ENCODE peak calls at places on chromosomes 13 and 19, in four cellular contexts. F is tibial nerve, Y is omental fat pad, L is fibroblast of mammary gland. A is an unnamed sample.

GRCh38 chr19:4063369-4064072 is 3.2 kb downstream of the ZBTB7A start:
- DNase-seq in F (no peak), L (no peak), Y (no peak), A (no peak)

GRCh38 chr13:22357132-22357531 is 686.3 kb downstream of the FGF9 start:
- DNase-seq in L (peak), Y (no peak), F (no peak), A (no peak)

GRCh38 chr13:44854264-44855060 is 134.8 kb downstream of the NUFIP1 start:
- DNase-seq in L (no peak), Y (no peak), F (no peak), A (no peak)

GRCh38 chr19:55149078-55150003 is at the start of gene TNNT1:
- DNase-seq in L (no peak), Y (no peak), F (no peak), A (no peak)

GRCh38 chr13:21043898-21044297 is 17.5 kb downstream of the LATS2 start:
- DNase-seq in Y (no peak), L (peak), F (no peak), A (no peak)

GRCh38 chr19:13978306-13978705 is 26.0 kb downstream of the DCAF15 start:
- DNase-seq in F (peak), L (peak), Y (peak), A (peak)

GRCh38 chr19:11195169-11195568 is 2.2 kb downstream of the KANK2 start:
- DNase-seq in Y (no peak), L (no peak), F (no peak), A (no peak)

GRCh38 chr13:69035771-69036170 is 1071.9 kb upstream of the ATXN8OS start:
- DNase-seq in F (no peak), L (no peak), Y (no peak), A (no peak)

GRCh38 chr19:50798116-50798942 is 8.1 kb downstream of the ACP4 start:
- DNase-seq in L (no peak), F (no peak), Y (no peak), A (no peak)

GRCh38 chr13:95146486-95146885 is 154.8 kb downstream of the ABCC4 start:
- DNase-seq in Y (no peak), F (no peak), L (no peak), A (no peak)

GRCh38 chr19:30635026-30635985 is 263.1 kb downstream of the ZNF536 start:
- DNase-seq in F (no peak), Y (no peak), L (no peak), A (no peak)

GRCh38 chr13:106619688-106620555 is 52.0 kb upstream of the ARGLU1 start:
- DNase-seq in F (no peak), Y (no peak), L (peak), A (no peak)

GRCh38 chr19:29384676-29385075 is 141.1 kb upstream of the VSTM2B start:
- DNase-seq in F (no peak), Y (peak), L (no peak), A (no peak)

GRCh38 chr13:62320731-62321130 is 905.1 kb upstream of the PCDH20 start:
- DNase-seq in L (no peak), F (no peak), Y (no peak), A (no peak)

GRCh38 chr19:10968527-10969081 is 7.8 kb downstream of the SMARCA4 start:
- DNase-seq in F (no peak), L (no peak), Y (no peak), A (no peak)

GRCh38 chr19:995051-995827 is 5.0 kb upstream of the GRIN3B start:
- DNase-seq in L (no peak), F (no peak), Y (no peak), A (no peak)

GRCh38 chr19:30073152-30074000 is 131.3 kb downstream of the URI1 start:
- DNase-seq in L (no peak), F (no peak), Y (no peak), A (no peak)

GRCh38 chr19:39677931-39678889 is 22.5 kb downstream of the LGALS16 start:
- DNase-seq in Y (no peak), F (no peak), L (peak), A (no peak)

GRCh38 chr19:40802300-40803169 is 3.5 kb downstream of the EGLN2 start:
- DNase-seq in F (peak), L (no peak), Y (no peak), A (no peak)

GRCh38 chr19:17431417-17431816 is 11.6 kb downstream of the MVB12A start:
- DNase-seq in Y (no peak), L (no peak), F (no peak), A (no peak)

GRCh38 chr13:20049558-20050473 is 91.3 kb downstream of the ZMYM2 start:
- DNase-seq in Y (no peak), L (no peak), F (no peak), A (no peak)

GRCh38 chr19:35533822-35534521 is 716 bp downstream of the GAPDHS start:
- DNase-seq in F (no peak), L (peak), Y (no peak), A (no peak)

GRCh38 chr19:48632692-48633147 is 4.5 kb downstream of the DBP start:
- DNase-seq in F (no peak), Y (no peak), L (peak), A (no peak)

GRCh38 chr19:10292206-10292788 is 2.5 kb downstream of the ICAM5 start:
- DNase-seq in F (peak), Y (peak), L (peak), A (peak)

GRCh38 chr13:86907116-86907515 is 764.1 kb upstream of the SLITRK5 start:
- DNase-seq in L (peak), F (no peak), Y (no peak), A (no peak)

GRCh38 chr13:30978981-30979956 is 46.8 kb downstream of the TEX26 start:
- DNase-seq in F (no peak), L (no peak), Y (no peak), A (no peak)

GRCh38 chr13:79749985-79750551 is 269.1 kb downstream of the NDFIP2 start:
- DNase-seq in L (peak), F (peak), Y (peak), A (no peak)

GRCh38 chr19:48556163-48556562 is 4.2 kb downstream of the SULT2B1 start:
- DNase-seq in F (no peak), L (peak), Y (no peak), A (no peak)

GRCh38 chr13:26011996-26012688 is 39.7 kb downstream of the SHISA2 start:
- DNase-seq in Y (no peak), L (no peak), F (no peak), A (no peak)

GRCh38 chr19:14198384-14199376 is 7.3 kb downstream of the ADGRL1 start:
- DNase-seq in F (no peak), Y (no peak), L (no peak), A (no peak)

GRCh38 chr19:3046621-3047306 is 15.5 kb downstream of the TLE5 start:
- DNase-seq in Y (no peak), F (no peak), L (no peak), A (no peak)

GRCh38 chr19:3045885-3046603 is 16.3 kb downstream of the TLE5 start:
- DNase-seq in F (no peak), Y (no peak), L (no peak), A (no peak)

GRCh38 chr19:3048190-3048533 is 14.1 kb downstream of the TLE5 start:
- DNase-seq in L (no peak), F (no peak), Y (no peak), A (no peak)

GRCh38 chr19:3049089-3049488 is 13.2 kb downstream of the TLE5 start:
- DNase-seq in F (no peak), Y (no peak), L (no peak), A (no peak)

DNA sequence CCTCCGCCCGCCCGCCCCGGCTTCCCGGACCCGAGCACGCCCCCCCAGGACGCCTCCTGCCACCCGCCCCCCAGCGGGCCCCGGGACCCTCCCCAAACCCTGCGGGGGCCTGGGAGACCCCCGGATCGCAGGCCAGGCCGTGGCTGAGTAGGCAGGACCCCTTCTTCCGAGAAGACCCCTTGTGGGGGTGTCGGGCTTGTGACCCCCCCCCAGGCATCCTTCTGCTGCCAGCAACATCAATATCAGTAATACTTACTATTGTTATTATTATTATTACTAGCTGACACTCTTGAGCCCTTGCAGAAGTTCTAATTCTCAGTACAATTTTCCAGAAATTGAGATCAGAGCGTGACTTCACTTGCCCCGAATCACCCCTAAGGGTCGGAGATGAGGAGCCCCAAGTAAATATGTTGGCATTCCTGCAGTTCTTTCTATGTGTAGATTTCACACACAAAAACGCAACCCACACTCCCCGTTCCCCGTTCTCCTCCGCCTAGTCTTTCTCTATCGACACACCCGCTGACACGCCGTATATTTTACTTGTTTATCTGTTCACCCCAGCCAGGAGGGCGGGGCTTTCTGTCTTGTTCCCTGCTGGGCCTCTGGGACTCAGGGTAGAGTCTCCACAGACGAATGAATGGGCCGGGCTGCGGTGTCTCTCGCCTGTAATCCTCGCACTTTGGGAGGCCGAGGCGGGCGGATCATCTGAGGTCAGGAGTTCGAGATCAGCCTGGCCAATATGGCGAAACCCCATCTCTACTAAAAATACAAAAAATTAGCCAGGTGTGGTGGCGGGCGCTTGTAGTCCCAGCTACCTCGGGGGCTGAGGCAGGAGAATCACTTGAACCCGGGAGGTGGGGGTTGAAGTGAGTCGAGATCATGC is 14.7 kb downstream of the TLE5 start:
- DNase-seq in F (peak), L (peak), Y (peak), A (no peak)
- TF ChIP-seq CTCF in F (no peak), L (no peak), Y (no peak), A (no peak)

DNA sequence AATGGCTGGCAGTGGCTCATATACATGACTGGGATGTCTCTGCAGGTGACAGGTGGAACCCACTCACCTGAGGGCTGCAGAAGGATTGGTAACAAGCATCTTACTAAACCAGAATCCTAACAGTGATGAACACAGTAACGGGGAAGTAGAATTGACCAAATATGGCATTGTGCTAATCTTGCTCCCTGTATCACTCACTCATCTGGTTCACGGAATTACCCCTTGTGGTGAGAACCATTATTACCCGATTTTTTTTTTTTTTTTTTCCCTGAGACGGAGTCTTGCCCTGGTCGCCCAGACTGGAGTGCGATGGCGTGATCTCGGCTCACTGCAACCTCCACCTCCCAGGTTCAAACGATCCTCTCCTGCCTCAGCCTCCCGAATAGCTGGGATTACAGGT is 69.5 kb downstream of the PTPRS start:
- DNase-seq in L (peak), Y (no peak), F (no peak), A (no peak)
- TF ChIP-seq CTCF in L (peak), Y (no peak), F (no peak), A (peak)

GRCh38 chr19:46133101-46133627 is 8.7 kb upstream of the IGFL3 start:
- DNase-seq in Y (no peak), L (peak), F (no peak), A (no peak)

GRCh38 chr19:46133777-46134231 is 9.3 kb upstream of the IGFL3 start:
- DNase-seq in F (no peak), Y (no peak), L (no peak), A (no peak)

GRCh38 chr19:46131485-46132143 is 7.1 kb upstream of the IGFL3 start:
- DNase-seq in Y (no peak), F (no peak), L (no peak), A (no peak)

GRCh38 chr19:46134527-46134926 is 10.0 kb upstream of the IGFL3 start:
- DNase-seq in L (peak), Y (no peak), F (no peak), A (no peak)

DNA sequence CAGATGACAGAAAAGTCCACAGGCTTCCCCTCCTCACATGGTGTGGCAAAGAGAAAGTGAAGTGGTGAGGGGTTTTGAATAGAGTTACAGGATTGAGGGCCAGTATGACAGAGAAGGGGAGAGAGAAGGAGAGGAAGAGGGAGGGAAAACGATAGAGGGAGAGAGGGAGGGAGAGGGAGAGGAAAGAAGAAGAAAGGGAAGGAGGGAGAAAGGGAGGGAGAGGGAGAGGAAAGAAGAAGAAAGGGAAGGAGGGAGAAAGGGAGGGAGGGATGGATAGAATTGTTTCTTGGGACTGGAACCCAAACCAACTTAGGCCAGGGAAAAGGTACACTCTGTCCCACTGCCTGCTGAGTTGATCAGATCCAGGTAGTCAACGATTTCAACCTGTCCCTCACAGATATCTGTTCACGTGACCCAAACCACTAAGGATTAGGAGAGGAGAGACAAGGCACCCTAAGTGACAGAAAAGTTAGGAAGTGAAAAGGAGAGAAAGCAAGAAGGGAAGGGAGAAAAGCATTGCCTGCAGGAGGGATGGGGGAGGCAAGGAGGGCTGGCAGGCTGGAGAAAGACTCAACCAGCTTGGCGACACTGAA is 8.1 kb upstream of the IGFL3 start:
- DNase-seq in Y (no peak), F (no peak), L (no peak), A (no peak)
- TF ChIP-seq CTCF in Y (no peak), F (no peak), L (no peak), A (no peak)

GRCh38 chr13:47610687-47611086 is 390.4 kb downstream of the SUCLA2 start:
- DNase-seq in F (no peak), Y (no peak), L (no peak), A (no peak)

GRCh38 chr13:47611664-47612288 is 389.3 kb downstream of the SUCLA2 start:
- DNase-seq in L (peak), F (no peak), Y (no peak), A (no peak)
- TF ChIP-seq CTCF in L (no peak), F (no peak), Y (no peak), A (peak)

DNA sequence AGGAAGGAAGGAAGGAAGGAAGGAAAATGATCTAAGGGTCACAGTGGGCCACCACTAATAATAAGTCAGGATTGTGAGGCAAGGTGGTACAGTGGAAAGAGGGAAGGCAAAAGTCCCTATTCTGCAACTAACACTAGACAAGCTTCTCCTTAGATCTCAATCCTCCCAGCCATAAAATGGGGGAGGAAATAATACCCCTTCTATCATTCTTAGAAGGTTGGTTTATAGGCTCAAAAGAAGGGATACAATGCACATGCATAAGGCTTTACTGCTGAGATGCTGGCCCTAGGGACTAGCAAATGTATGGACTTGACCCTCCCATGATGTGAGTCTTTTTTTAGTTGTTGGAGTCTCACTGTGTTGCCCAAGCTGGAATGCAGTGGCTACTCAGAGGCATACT is 167.7 kb upstream of the ZNF507 start:
- DNase-seq in Y (no peak), F (no peak), L (no peak), A (no peak)
- TF ChIP-seq CTCF in Y (no peak), F (no peak), L (no peak), A (no peak)

GRCh38 chr13:23634897-23635296 is 64.7 kb downstream of the TNFRSF19 start:
- DNase-seq in L (no peak), F (no peak), Y (no peak), A (no peak)
- TF ChIP-seq CTCF in L (no peak), F (no peak), Y (no peak), A (no peak)

DNA sequence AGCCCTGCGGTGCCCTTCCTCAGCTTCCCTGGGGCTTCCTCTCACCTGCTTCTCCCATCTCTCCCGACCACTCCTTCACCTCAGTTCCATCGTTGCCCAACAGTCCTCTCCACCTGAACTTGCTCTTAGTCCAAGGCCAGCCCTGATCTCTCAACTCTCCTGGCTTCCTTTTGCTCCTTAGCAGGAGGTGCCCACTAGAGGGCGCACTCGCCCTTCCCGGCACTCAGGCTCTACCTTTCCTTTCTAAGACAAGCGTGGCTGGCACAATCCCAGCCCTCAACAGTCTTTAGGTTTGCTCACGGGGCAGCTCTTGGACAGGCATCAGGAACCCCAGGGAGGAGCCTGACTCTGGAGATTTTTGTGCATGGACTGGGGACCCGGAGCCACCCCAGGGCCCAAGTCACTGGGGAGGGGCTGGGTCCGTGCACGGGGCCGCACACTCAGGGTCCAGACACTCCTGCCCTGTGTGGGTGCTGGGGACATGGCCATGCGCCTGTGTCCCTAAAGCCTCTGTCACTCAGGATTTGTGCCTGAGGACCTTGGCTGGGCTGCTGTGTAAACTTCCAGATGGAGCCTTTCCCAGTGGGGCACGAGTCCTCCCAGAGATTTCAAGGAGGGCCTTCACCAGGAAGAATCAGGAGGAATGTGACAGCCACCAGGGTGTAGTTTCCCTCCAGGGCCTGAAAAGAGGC is 12.1 kb upstream of the CEACAM8 start:
- DNase-seq in L (peak), Y (no peak), F (no peak), A (no peak)
- TF ChIP-seq CTCF in L (peak), Y (no peak), F (peak), A (peak)

DNA sequence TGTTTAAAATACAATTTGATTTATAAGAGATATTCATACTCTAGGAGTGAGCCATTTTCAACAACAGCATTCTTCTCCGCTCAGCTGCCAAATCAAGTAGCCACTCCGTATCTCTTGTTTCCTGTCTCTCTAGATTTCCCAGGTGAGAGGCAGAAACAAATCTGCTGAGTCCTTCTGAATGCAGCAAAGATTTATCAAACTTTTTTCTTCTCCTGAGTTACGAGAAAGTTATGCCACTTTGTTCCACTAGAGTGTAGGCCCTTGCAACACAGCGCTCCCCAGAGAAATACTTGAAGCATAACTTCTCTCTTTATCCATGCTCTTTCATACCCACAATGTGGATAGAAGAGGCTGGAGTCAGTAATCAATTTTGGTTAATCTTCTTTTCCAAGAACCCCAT is 1960.8 kb downstream of the OLFM4 start:
- DNase-seq in L (no peak), F (no peak), Y (no peak), A (no peak)
- TF ChIP-seq CTCF in L (no peak), F (no peak), Y (no peak), A (peak)

GRCh38 chr13:37984357-37984756 is 114.8 kb upstream of the TRPC4 start:
- DNase-seq in Y (no peak), L (peak), F (no peak), A (no peak)
- TF ChIP-seq CTCF in Y (no peak), L (no peak), F (no peak), A (peak)

DNA sequence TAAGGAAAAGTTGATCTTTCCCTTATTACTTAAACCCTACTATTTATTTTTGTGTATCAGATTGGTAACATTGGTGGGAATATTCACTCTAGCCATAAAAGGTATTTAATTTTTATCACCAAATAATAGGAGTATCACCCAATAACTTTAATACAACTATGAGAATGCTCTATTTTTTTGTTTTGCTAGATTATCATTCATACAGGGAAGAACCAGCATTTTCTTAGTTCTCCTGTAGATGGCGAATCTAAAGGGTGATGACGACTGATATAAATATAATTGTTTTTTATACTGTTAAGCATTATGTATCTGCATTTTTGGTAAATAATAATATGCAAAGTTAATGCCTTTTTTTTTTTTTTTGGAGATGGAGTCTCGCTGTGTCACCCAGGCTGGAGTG is 7.9 kb upstream of the FRY start:
- DNase-seq in Y (no peak), L (peak), F (no peak), A (no peak)
- TF ChIP-seq CTCF in Y (no peak), L (peak), F (no peak), A (peak)

A was measured in type B pancreatic cell.